ENCODE peak calls at places on chromosomes 5 and 9, in ten cellular contexts. F, W, O, Q, K, B, S, L, T and N are unnamed samples.

GRCh38 chr5:157971466-157972324 is 112.8 kb upstream of the CLINT1 start:
- DNase-seq in F (no peak), W (no peak), O (no peak), Q (no peak), K (peak; percentile 82), B (peak; percentile 24), S (no peak), L (no peak), T (no peak), N (no peak)

GRCh38 chr9:17318821-17319320 is 184.0 kb downstream of the CNTLN start:
- DNase-seq in F (peak; percentile 41), W (no peak), O (no peak), Q (no peak), K (no peak), B (no peak), S (no peak), L (no peak), T (no peak), N (no peak)

GRCh38 chr9:116058421-116058820 is 95.2 kb upstream of the PAPPA start:
- DNase-seq in F (peak; percentile 10), W (no peak), O (no peak), Q (no peak), K (no peak), B (no peak), S (no peak), L (no peak), T (no peak), N (no peak)

GRCh38 chr5:55896663-55897062 is 45.5 kb downstream of the IL31RA start:
- DNase-seq in F (no peak), W (no peak), O (no peak), Q (no peak), K (no peak), B (no peak), S (no peak), L (no peak), T (no peak), N (no peak)

GRCh38 chr5:124649548-124650501 is 96.6 kb downstream of the ZNF608 start:
- DNase-seq in F (peak; percentile 94), W (peak; percentile 79), O (peak; percentile 94), Q (peak; percentile 45), K (no peak), B (peak; percentile 97), S (peak; percentile 75), L (peak; percentile 84), T (peak; percentile 86), N (peak; percentile 52)

GRCh38 chr9:110069326-110070248 is 138.4 kb downstream of the C9orf152 start:
- DNase-seq in F (peak; percentile 96), W (peak; percentile 17), O (peak; percentile 85), Q (no peak), K (no peak), B (no peak), S (peak; percentile 99), L (no peak), T (peak; percentile 78), N (no peak)

GRCh38 chr9:25029724-25030123 is 484.0 kb upstream of the IZUMO3 start:
- DNase-seq in F (no peak), W (no peak), O (no peak), Q (no peak), K (no peak), B (no peak), S (no peak), L (no peak), T (no peak), N (no peak)

GRCh38 chr5:13248236-13248635 is 696.3 kb downstream of the DNAH5 start:
- DNase-seq in F (no peak), W (no peak), O (peak; percentile 17), Q (no peak), K (no peak), B (no peak), S (no peak), L (no peak), T (no peak), N (no peak)

GRCh38 chr5:43627028-43627427 is 24.0 kb downstream of the NNT start:
- DNase-seq in F (peak; percentile 65), W (peak; percentile 65), O (no peak), Q (no peak), K (peak; percentile 71), B (peak; percentile 60), S (peak; percentile 63), L (peak; percentile 34), T (no peak), N (no peak)

GRCh38 chr5:61357745-61358144 is 25.7 kb downstream of the ZSWIM6 start:
- DNase-seq in F (no peak), W (no peak), O (no peak), Q (no peak), K (peak; percentile 23), B (no peak), S (no peak), L (no peak), T (no peak), N (no peak)

GRCh38 chr9:133429641-133430161 is 7.5 kb downstream of the ADAMTS13 start:
- DNase-seq in F (peak; percentile 27), W (peak; percentile 68), O (no peak), Q (no peak), K (peak; percentile 83), B (no peak), S (no peak), L (peak; percentile 18), T (no peak), N (no peak)

GRCh38 chr5:107431998-107432397 is 238.7 kb downstream of the EFNA5 start:
- DNase-seq in F (peak; percentile 61), W (peak; percentile 26), O (no peak), Q (no peak), K (no peak), B (no peak), S (peak; percentile 45), L (no peak), T (no peak), N (no peak)

GRCh38 chr5:58462623-58463230 is 2.8 kb upstream of the PLK2 start:
- DNase-seq in F (peak; percentile 73), W (peak; percentile 29), O (no peak), Q (peak; percentile 22), K (peak; percentile 34), B (peak; percentile 43), S (peak; percentile 63), L (peak; percentile 61), T (no peak), N (peak; percentile 34)

GRCh38 chr5:172528440-172528839 is 74.1 kb upstream of the SH3PXD2B start:
- DNase-seq in F (peak; percentile 11), W (peak; percentile 43), O (no peak), Q (no peak), K (no peak), B (no peak), S (no peak), L (no peak), T (no peak), N (no peak)

GRCh38 chr9:127492616-127493015 is 41.3 kb downstream of the LRSAM1 start:
- DNase-seq in F (no peak), W (no peak), O (no peak), Q (no peak), K (no peak), B (no peak), S (no peak), L (no peak), T (no peak), N (no peak)

GRCh38 chr9:109442716-109443115 is 55.4 kb downstream of the PTPN3 start:
- DNase-seq in F (no peak), W (no peak), O (no peak), Q (no peak), K (no peak), B (no peak), S (no peak), L (no peak), T (no peak), N (no peak)

GRCh38 chr9:90000925-90001324 is 396.1 kb downstream of the GADD45G start:
- DNase-seq in F (no peak), W (no peak), O (no peak), Q (no peak), K (no peak), B (peak; percentile 21), S (no peak), L (no peak), T (no peak), N (no peak)

GRCh38 chr5:149687789-149688188 is 42.3 kb upstream of the PPARGC1B start:
- DNase-seq in F (no peak), W (no peak), O (no peak), Q (no peak), K (no peak), B (no peak), S (no peak), L (no peak), T (no peak), N (no peak)

GRCh38 chr5:67170783-67171182 is 25.8 kb downstream of the CD180 start:
- DNase-seq in F (no peak), W (no peak), O (no peak), Q (no peak), K (no peak), B (no peak), S (no peak), L (no peak), T (no peak), N (no peak)

GRCh38 chr5:59158165-59158564 is 575.3 kb downstream of the RAB3C start:
- DNase-seq in F (no peak), W (no peak), O (no peak), Q (no peak), K (no peak), B (no peak), S (no peak), L (no peak), T (no peak), N (no peak)

GRCh38 chr9:4491621-4491975 is 1.3 kb downstream of the SLC1A1 start:
- DNase-seq in F (no peak), W (no peak), O (no peak), Q (no peak), K (peak; percentile 63), B (peak; percentile 36), S (no peak), L (peak; percentile 57), T (no peak), N (no peak)

GRCh38 chr9:125985142-125985997 is 238.2 kb downstream of the PBX3 start:
- DNase-seq in F (no peak), W (no peak), O (no peak), Q (no peak), K (no peak), B (no peak), S (no peak), L (no peak), T (no peak), N (no peak)

GRCh38 chr9:121395558-121395957 is 25.5 kb upstream of the STOM start:
- DNase-seq in F (no peak), W (no peak), O (no peak), Q (no peak), K (no peak), B (no peak), S (no peak), L (no peak), T (no peak), N (no peak)

GRCh38 chr5:167602077-167602476 is 689.4 kb upstream of the WWC1 start:
- DNase-seq in F (no peak), W (no peak), O (no peak), Q (no peak), K (no peak), B (no peak), S (no peak), L (no peak), T (no peak), N (no peak)

GRCh38 chr5:160649304-160649703 is 202.7 kb downstream of the ATP10B start:
- DNase-seq in F (peak; percentile 1), W (no peak), O (no peak), Q (no peak), K (peak; percentile 67), B (peak; percentile 37), S (no peak), L (no peak), T (no peak), N (no peak)

GRCh38 chr5:149358294-149358651 is 427 bp downstream of the PCYOX1L start:
- DNase-seq in F (peak; percentile 28), W (no peak), O (no peak), Q (peak; percentile 10), K (no peak), B (peak; percentile 49), S (no peak), L (no peak), T (no peak), N (peak; percentile 18)

GRCh38 chr5:59724482-59725392 is 168.8 kb downstream of the PDE4D start:
- DNase-seq in F (peak; percentile 56), W (peak; percentile 40), O (no peak), Q (no peak), K (peak; percentile 72), B (peak; percentile 42), S (peak; percentile 16), L (no peak), T (no peak), N (no peak)

GRCh38 chr5:68538886-68539420 is 323.4 kb downstream of the PIK3R1 start:
- DNase-seq in F (no peak), W (no peak), O (no peak), Q (no peak), K (no peak), B (no peak), S (no peak), L (no peak), T (no peak), N (no peak)